ENCODE peak calls at places on chromosomes 12 and 14, in nine cellular contexts. T, Y, R, Q, H, J, I, B and Z are unnamed samples.

GRCh38 chr14:39666386-39666785 is 234.2 kb upstream of the FBXO33 start:
- DNase-seq in T (no peak), H (no peak), B (no peak), R (no peak), Q (no peak), J (no peak), I (no peak), Y (no peak), Z (no peak)

GRCh38 chr12:4910502-4911315 is 1.0 kb downstream of the KCNA1 start:
- DNase-seq in H (peak; percentile 18), I (peak; percentile 17), R (peak; percentile 54), Y (peak; percentile 76), B (no peak), Q (peak; percentile 38), J (no peak), T (no peak), Z (no peak)

GRCh38 chr14:66541627-66542026 is 33.7 kb downstream of the GPHN start:
- DNase-seq in J (no peak), H (no peak), I (no peak), R (no peak), Q (no peak), T (no peak), Y (no peak), B (no peak), Z (no peak)

GRCh38 chr12:52433501-52434095 is 573 bp downstream of the KRT75 start:
- DNase-seq in J (no peak), T (no peak), H (no peak), I (no peak), B (no peak), R (no peak), Y (no peak), Q (no peak), Z (no peak)

GRCh38 chr12:72006766-72007165 is 68.1 kb downstream of the TPH2 start:
- DNase-seq in I (no peak), R (no peak), Y (no peak), Q (no peak), H (no peak), B (no peak), T (no peak), J (peak; percentile 75), Z (no peak)

GRCh38 chr14:30211326-30211725 is 283.7 kb upstream of the PRKD1 start:
- DNase-seq in R (no peak), Q (no peak), H (no peak), Y (no peak), T (no peak), J (no peak), B (no peak), I (no peak), Z (no peak)

GRCh38 chr12:3913278-3913677 is 40.1 kb upstream of the PARP11 start:
- DNase-seq in T (no peak), Q (no peak), J (no peak), I (no peak), Y (no peak), R (no peak), H (no peak), B (no peak), Z (no peak)

GRCh38 chr14:78967111-78967809 is 797.1 kb downstream of the NRXN3 start:
- DNase-seq in I (no peak), B (no peak), J (no peak), Q (no peak), Y (no peak), H (no peak), T (no peak), R (no peak), Z (no peak)

GRCh38 chr12:103799504-103800251 is 41.4 kb downstream of the NT5DC3 start:
- DNase-seq in J (no peak), Q (peak; percentile 40), T (peak; percentile 38), B (no peak), R (no peak), Y (no peak), H (no peak), I (no peak), Z (peak; percentile 95)

GRCh38 chr12:21607701-21608100 is 3.1 kb upstream of the GYS2 start:
- DNase-seq in Y (no peak), R (no peak), I (no peak), Q (no peak), T (no peak), J (peak; percentile 10), H (peak; percentile 9), B (no peak), Z (no peak)

GRCh38 chr12:112906712-112907414 is at the start of gene OAS1:
- DNase-seq in Y (peak; percentile 76), T (peak; percentile 70), B (no peak), R (peak; percentile 67), Q (peak; percentile 21), H (peak; percentile 75), I (no peak), J (peak; percentile 46), Z (peak; percentile 61)

GRCh38 chr14:77158175-77158908 is 16.8 kb upstream of the ZDHHC22 start:
- DNase-seq in Y (no peak), I (peak; percentile 53), J (peak; percentile 31), T (no peak), Q (peak; percentile 38), H (peak; percentile 92), B (no peak), R (no peak), Z (peak; percentile 40)

GRCh38 chr12:100564905-100565467 is 8.5 kb upstream of the GAS2L3 start:
- DNase-seq in J (no peak), I (no peak), H (no peak), Y (no peak), Q (no peak), B (no peak), T (no peak), R (no peak), Z (no peak)

GRCh38 chr12:53212931-53213330 is 5.9 kb upstream of the ITGB7 start:
- DNase-seq in R (no peak), I (no peak), H (no peak), B (no peak), Q (no peak), T (no peak), Y (no peak), J (no peak), Z (no peak)

GRCh38 chr14:91614187-91614586 is 104.1 kb upstream of the PPP4R3A start:
- DNase-seq in R (no peak), H (no peak), I (no peak), J (no peak), Q (no peak), Y (no peak), B (no peak), T (no peak), Z (peak; percentile 26)

GRCh38 chr12:50283924-50284236 is 560 bp upstream of the LIMA1 start:
- DNase-seq in R (no peak), T (no peak), I (no peak), Y (peak; percentile 29), H (no peak), Q (peak; percentile 37), J (peak; percentile 2), B (no peak), Z (no peak)